ENCODE peak calls at places on chromosomes 11 and 22, in five cellular contexts. P, H, D, A and W are unnamed samples. For H3K36me3 and H3K4me1, the result is how much of the 10 kb centered on the place peaks cover.

GRCh38 chr11:86182976-86183584 is 61.5 kb upstream of the EED start:
- DNase-seq in P (peak), H (no peak), D (no peak), A (no peak), W (no peak)

GRCh38 chr11:117696489-117696888 is 100.5 kb downstream of the DSCAML1 start:
- DNase-seq in P (no peak), H (no peak), D (no peak), A (peak), W (no peak)

GRCh38 chr22:44870021-44870420 is 117.6 kb downstream of the ARHGAP8 start:
- DNase-seq in P (no peak), H (no peak), D (no peak), A (peak), W (no peak)

GRCh38 chr11:80779907-80780615 is 1339.2 kb upstream of the TENM4 start:
- DNase-seq in P (no peak), H (no peak), D (no peak), A (peak), W (no peak)

GRCh38 chr22:46525681-46526483 is 11.5 kb downstream of the CELSR1 start:
- DNase-seq in P (peak), H (no peak), D (no peak), A (no peak), W (no peak)

GRCh38 chr11:123653405-123653996 is 923 bp downstream of the SCN3B start:
- DNase-seq in P (no peak), H (no peak), D (no peak), A (no peak), W (no peak)

GRCh38 chr11:27720277-27720830 is 20.1 kb upstream of the BDNF start:
- DNase-seq in P (no peak), H (no peak), D (no peak), A (peak), W (no peak)

GRCh38 chr22:36325163-36326031 is 62.4 kb downstream of the MYH9 start:
- DNase-seq in P (peak), H (peak), D (no peak), A (no peak), W (peak)

GRCh38 chr11:68020575-68020974 is 9.9 kb upstream of the NDUFS8 start:
- DNase-seq in P (peak), H (no peak), D (no peak), A (peak), W (no peak)

GRCh38 chr11:28346721-28347120 is 238.5 kb downstream of the METTL15 start:
- DNase-seq in P (no peak), H (no peak), D (no peak), A (no peak), W (no peak)

GRCh38 chr11:8095356-8095755 is 14.3 kb downstream of the TUB start:
- DNase-seq in P (no peak), H (peak), D (no peak), A (no peak), W (peak)

GRCh38 chr11:78371221-78371899 is 46.3 kb downstream of the GAB2 start:
- DNase-seq in P (no peak), H (no peak), D (no peak), A (no peak), W (no peak)

GRCh38 chr11:67032830-67033555 is 10.1 kb downstream of the SYT12 start:
- DNase-seq in P (no peak), H (peak), D (no peak), A (no peak), W (peak)

GRCh38 chr11:44842219-44842618 is 108.5 kb downstream of the TP53I11 start:
- DNase-seq in P (no peak), H (no peak), D (no peak), A (no peak), W (no peak)

GRCh38 chr11:126359431-126360048 is 4.1 kb downstream of the ST3GAL4 start:
- DNase-seq in P (no peak), H (peak), D (peak), A (no peak), W (peak)

GRCh38 chr11:71551711-71552110 is 3.5 kb downstream of the KRTAP5-9 start:
- DNase-seq in P (no peak), H (no peak), D (no peak), A (no peak), W (no peak)

GRCh38 chr11:3126207-3126865 is 38.8 kb downstream of the OSBPL5 start:
- DNase-seq in P (peak), H (peak), D (peak), A (no peak), W (no peak)

GRCh38 chr22:48953830-48954229 is 873.8 kb downstream of the BRD1 start:
- DNase-seq in P (no peak), H (no peak), D (no peak), A (no peak), W (peak)

GRCh38 chr11:28072321-28072720 is 35.6 kb downstream of the KIF18A start:
- DNase-seq in P (no peak), H (no peak), D (no peak), A (no peak), W (no peak)

GRCh38 chr11:10325398-10326079 is 20.7 kb downstream of the ADM start:
- DNase-seq in P (no peak), H (no peak), D (no peak), A (no peak), W (no peak)

GRCh38 chr22:44712156-44712555 is 10.2 kb downstream of the PRR5 start:
- DNase-seq in P (no peak), H (no peak), D (peak), A (no peak), W (no peak)

GRCh38 chr11:77046060-77046501 is 11.9 kb downstream of the B3GNT6 start:
- DNase-seq in P (peak), H (no peak), D (peak), A (peak), W (no peak)

GRCh38 chr11:33588056-33588455 is 112.6 kb downstream of the C11orf91 start:
- DNase-seq in P (no peak), H (no peak), D (no peak), A (peak), W (no peak)

GRCh38 chr11:61342207-61342803 is 9.3 kb downstream of the TKFC start:
- DNase-seq in P (no peak), H (no peak), D (no peak), A (no peak), W (no peak)

GRCh38 chr11:61347916-61348461 is 13.7 kb downstream of the CYB561A3 start:
- DNase-seq in P (no peak), H (no peak), D (no peak), A (no peak), W (peak)

GRCh38 chr11:61345954-61346814 is 13.2 kb downstream of the TKFC start:
- DNase-seq in P (no peak), H (no peak), D (no peak), A (no peak), W (no peak)

GRCh38 chr11:61343792-61344745 is 11.0 kb downstream of the TKFC start:
- DNase-seq in P (no peak), H (no peak), D (no peak), A (no peak), W (no peak)

GRCh38 chr11:61345170-61345610 is 12.2 kb downstream of the TKFC start:
- DNase-seq in P (no peak), H (no peak), D (no peak), A (no peak), W (no peak)
- H3K36me3 ChIP-seq in P (half or more), H (half or more), D (under half), A (under half), W (under half)

GRCh38 chr11:115910379-115910778 is 406.2 kb upstream of the CADM1 start:
- DNase-seq in P (no peak), H (no peak), D (no peak), A (no peak), W (no peak)
- H3K4me1 ChIP-seq in P (under half), H (under half), D (under half), A (under half), W (under half)

GRCh38 chr11:108241370-108242037 is 18.6 kb downstream of the ATM start:
- DNase-seq in P (no peak), H (no peak), D (no peak), A (no peak), W (no peak)
- H3K36me3 ChIP-seq in P (under half), H (under half), D (half or more), A (under half), W (under half)

GRCh38 chr11:65615229-65615949 is at the start of gene PCNX3:
- DNase-seq in P (peak), H (peak), D (peak), A (peak), W (peak)
- H3K4me1 ChIP-seq in P (under half), H (under half), D (under half), A (under half), W (half or more)